ENCODE peak calls at places on chromosomes 11 and 22, in six cellular contexts. M is memory B cell, R is T-helper 2 cell, H is IMR-90, W is astrocyte of the spinal cord, N is H54. G is an unnamed sample.

GRCh38 chr11:6855971-6856542 is 6.8 kb upstream of the OR10A2 start:
- DNase-seq in M (no peak), R (no peak), H (peak), W (peak), N (no peak), G (peak)

GRCh38 chr11:35354644-35355043 is 64.7 kb downstream of the SLC1A2 start:
- DNase-seq in M (no peak), R (no peak), H (peak), W (no peak), N (no peak), G (no peak)

GRCh38 chr11:71406681-71407080 is 41.5 kb downstream of the DHCR7 start:
- DNase-seq in M (no peak), R (no peak), H (no peak), W (no peak), N (no peak), G (no peak)

GRCh38 chr22:27962268-27963191 is 43.5 kb upstream of the PITPNB start:
- DNase-seq in M (no peak), R (no peak), H (peak), W (peak), N (no peak), G (no peak)

GRCh38 chr11:105168457-105168856 is 28.9 kb upstream of the CARD18 start:
- DNase-seq in M (no peak), R (no peak), H (peak), W (peak), N (no peak), G (peak)

GRCh38 chr11:133082851-133083488 is 449.3 kb downstream of the OPCML start:
- DNase-seq in M (no peak), R (peak), H (peak), W (peak), N (peak), G (peak)

GRCh38 chr11:11946180-11946579 is 62.2 kb downstream of the DKK3 start:
- DNase-seq in M (no peak), R (no peak), H (peak), W (peak), N (no peak), G (peak)

GRCh38 chr11:120334894-120335462 is 1.2 kb upstream of the ARHGEF12 start:
- DNase-seq in M (peak), R (peak), H (peak), W (peak), N (peak), G (peak)

GRCh38 chr11:72750556-72751292 is 1.5 kb downstream of the ARAP1 start:
- DNase-seq in M (no peak), R (no peak), H (no peak), W (no peak), N (no peak), G (no peak)

GRCh38 chr11:1442163-1442562 is 44.4 kb downstream of the MOB2 start:
- DNase-seq in M (no peak), R (no peak), H (no peak), W (no peak), N (peak), G (peak)

GRCh38 chr11:126360049-126360446 is 4.6 kb downstream of the ST3GAL4 start:
- DNase-seq in M (no peak), R (no peak), H (no peak), W (no peak), N (no peak), G (no peak)

GRCh38 chr11:78806214-78807004 is 231.7 kb upstream of the NARS2 start:
- DNase-seq in M (no peak), R (no peak), H (no peak), W (peak), N (no peak), G (no peak)

GRCh38 chr11:16785520-16786128 is 47.2 kb downstream of the C11orf58 start:
- DNase-seq in M (peak), R (no peak), H (peak), W (peak), N (peak), G (peak)

GRCh38 chr11:85947431-85948272 is 92.5 kb downstream of the CCDC83 start:
- DNase-seq in M (no peak), R (no peak), H (peak), W (peak), N (peak), G (peak)

GRCh38 chr22:50305658-50306566 is 1.5 kb downstream of the PLXNB2 start:
- DNase-seq in M (no peak), R (no peak), H (peak), W (peak), N (peak), G (peak)

GRCh38 chr11:87473174-87473573 is 435.4 kb downstream of the TMEM135 start:
- DNase-seq in M (no peak), R (no peak), H (peak), W (peak), N (peak), G (peak)

GRCh38 chr11:30423886-30424285 is 101.0 kb downstream of the ARL14EP start:
- DNase-seq in M (no peak), R (no peak), H (no peak), W (no peak), N (no peak), G (no peak)

GRCh38 chr11:126404367-126404766 is 48.9 kb downstream of the ST3GAL4 start:
- DNase-seq in M (no peak), R (no peak), H (peak), W (no peak), N (peak), G (no peak)

GRCh38 chr11:20013346-20014066 is 146.8 kb downstream of the DBX1 start:
- DNase-seq in M (no peak), R (no peak), H (peak), W (peak), N (no peak), G (peak)

GRCh38 chr11:5043385-5043784 is 2.9 kb upstream of the OR52J3 start:
- DNase-seq in M (no peak), R (no peak), H (peak), W (peak), N (no peak), G (peak)

GRCh38 chr22:44047891-44048301 is 23.8 kb downstream of the PARVB start:
- DNase-seq in M (no peak), R (no peak), H (no peak), W (no peak), N (no peak), G (no peak)

GRCh38 chr11:11332141-11332710 is 20.8 kb downstream of the CSNK2A3 start:
- DNase-seq in M (no peak), R (no peak), H (no peak), W (no peak), N (no peak), G (no peak)

GRCh38 chr11:73413246-73413645 is 37.0 kb downstream of the RELT start:
- DNase-seq in M (no peak), R (no peak), H (no peak), W (no peak), N (no peak), G (no peak)

GRCh38 chr11:126879516-126879915 is 121.1 kb downstream of the KIRREL3 start:
- DNase-seq in M (no peak), R (no peak), H (peak), W (no peak), N (no peak), G (no peak)

GRCh38 chr22:45717787-45718186 is 46.2 kb downstream of the ATXN10 start:
- DNase-seq in M (no peak), R (no peak), H (peak), W (peak), N (no peak), G (peak)

GRCh38 chr11:68040121-68040956 is 1.5 kb downstream of the TCIRG1 start:
- DNase-seq in M (peak), R (no peak), H (peak), W (peak), N (peak), G (peak)

GRCh38 chr11:2128512-2129322 is 10.5 kb downstream of the IGF2 start:
- DNase-seq in M (no peak), R (no peak), H (no peak), W (no peak), N (no peak), G (no peak)

GRCh38 chr11:10622957-10623787 is 54.7 kb upstream of the LYVE1 start:
- DNase-seq in M (peak), R (no peak), H (no peak), W (no peak), N (no peak), G (peak)

GRCh38 chr11:27208846-27209245 is 154.2 kb downstream of the CCDC34 start:
- DNase-seq in M (no peak), R (no peak), H (no peak), W (no peak), N (no peak), G (no peak)

GRCh38 chr11:32420937-32421532 is 14.3 kb downstream of the WT1 start:
- DNase-seq in M (no peak), R (peak), H (no peak), W (no peak), N (no peak), G (no peak)

GRCh38 chr22:38982008-38982927 is at the start of gene APOBEC3B:
- DNase-seq in M (peak), R (peak), H (peak), W (peak), N (peak), G (peak)

GRCh38 chr11:45857834-45858492 is 10.7 kb downstream of the CRY2 start:
- DNase-seq in M (no peak), R (no peak), H (peak), W (peak), N (no peak), G (peak)

GRCh38 chr11:68528630-68529029 is 68.1 kb downstream of the PPP6R3 start:
- DNase-seq in M (no peak), R (no peak), H (no peak), W (no peak), N (no peak), G (peak)

GRCh38 chr11:114285599-114285998 is 10.6 kb upstream of the NNMT start:
- DNase-seq in M (no peak), R (no peak), H (peak), W (peak), N (no peak), G (no peak)

GRCh38 chr11:57881647-57882046 is 120.0 kb downstream of the CTNND1 start:
- DNase-seq in M (no peak), R (no peak), H (no peak), W (no peak), N (no peak), G (no peak)

GRCh38 chr11:117195761-117196160 is 3.4 kb upstream of the TAGLN start:
- DNase-seq in M (no peak), R (no peak), H (no peak), W (no peak), N (no peak), G (no peak)

GRCh38 chr22:21726650-21727049 is 8.9 kb downstream of the YPEL1 start:
- DNase-seq in M (no peak), R (no peak), H (no peak), W (no peak), N (no peak), G (no peak)

GRCh38 chr11:11842426-11843008 is 745 bp downstream of the USP47 start:
- DNase-seq in M (no peak), R (peak), H (peak), W (peak), N (peak), G (peak)

GRCh38 chr11:128297111-128297651 is 290.2 kb downstream of the ETS1 start:
- DNase-seq in M (no peak), R (no peak), H (peak), W (no peak), N (no peak), G (no peak)

GRCh38 chr11:36214976-36215687 is 74.1 kb downstream of the COMMD9 start:
- DNase-seq in M (no peak), R (no peak), H (no peak), W (no peak), N (no peak), G (no peak)

G was measured in iris pigment epithelial cell.